ENCODE peak calls at places on chromosomes 7 and 10, in four cellular contexts. One of them, this sample, is unnamed.

GRCh38 chr10:88477343-88478085 is 105.6 kb downstream of the RNLS start:
- DNase-seq in MV-4-11: no peak
- DNase-seq in activated CD4-positive, alpha-beta T cell treated with anti-CD3 and anti-CD28 coated beads for 1 hour: no peak
- DNase-seq in NCI-H510A treated with DMSO at 0.1 percent for 48 hours: no peak
- DNase-seq in this sample: no peak

GRCh38 chr7:74399006-74399405 is 54.7 kb upstream of the GTF2IRD1 start:
- DNase-seq in MV-4-11: no peak
- DNase-seq in activated CD4-positive, alpha-beta T cell treated with anti-CD3 and anti-CD28 coated beads for 1 hour: no peak
- DNase-seq in NCI-H510A treated with DMSO at 0.1 percent for 48 hours: no peak
- DNase-seq in this sample: no peak

GRCh38 chr7:47351233-47352154 is 230.4 kb downstream of the TNS3 start:
- DNase-seq in NCI-H510A treated with DMSO at 0.1 percent for 48 hours: no peak
- DNase-seq in activated CD4-positive, alpha-beta T cell treated with anti-CD3 and anti-CD28 coated beads for 1 hour: no peak
- DNase-seq in MV-4-11: no peak
- DNase-seq in this sample: no peak

GRCh38 chr10:104802941-104803340 is 161.9 kb downstream of the SORCS3 start:
- DNase-seq in NCI-H510A treated with DMSO at 0.1 percent for 48 hours: no peak
- DNase-seq in activated CD4-positive, alpha-beta T cell treated with anti-CD3 and anti-CD28 coated beads for 1 hour: no peak
- DNase-seq in MV-4-11: no peak
- DNase-seq in this sample: no peak

GRCh38 chr10:88968316-88968882 is 15.8 kb upstream of the ACTA2 start:
- DNase-seq in activated CD4-positive, alpha-beta T cell treated with anti-CD3 and anti-CD28 coated beads for 1 hour: no peak
- DNase-seq in NCI-H510A treated with DMSO at 0.1 percent for 48 hours: no peak
- DNase-seq in MV-4-11: no peak
- DNase-seq in this sample: no peak

GRCh38 chr10:131839351-131839750 is 61.5 kb upstream of the PPP2R2D start:
- DNase-seq in activated CD4-positive, alpha-beta T cell treated with anti-CD3 and anti-CD28 coated beads for 1 hour: no peak
- DNase-seq in MV-4-11: no peak
- DNase-seq in NCI-H510A treated with DMSO at 0.1 percent for 48 hours: no peak
- DNase-seq in this sample: no peak

GRCh38 chr7:125173571-125173970 is 243.9 kb upstream of the POT1 start:
- DNase-seq in activated CD4-positive, alpha-beta T cell treated with anti-CD3 and anti-CD28 coated beads for 1 hour: no peak
- DNase-seq in NCI-H510A treated with DMSO at 0.1 percent for 48 hours: no peak
- DNase-seq in MV-4-11: no peak
- DNase-seq in this sample: no peak

GRCh38 chr10:123331438-123331837 is 177.2 kb downstream of the BUB3 start:
- DNase-seq in NCI-H510A treated with DMSO at 0.1 percent for 48 hours: no peak
- DNase-seq in MV-4-11: no peak
- DNase-seq in activated CD4-positive, alpha-beta T cell treated with anti-CD3 and anti-CD28 coated beads for 1 hour: no peak
- DNase-seq in this sample: no peak

GRCh38 chr7:46127805-46128204 is 206.7 kb upstream of the IGFBP3 start:
- DNase-seq in MV-4-11: no peak
- DNase-seq in activated CD4-positive, alpha-beta T cell treated with anti-CD3 and anti-CD28 coated beads for 1 hour: no peak
- DNase-seq in NCI-H510A treated with DMSO at 0.1 percent for 48 hours: no peak
- DNase-seq in this sample: no peak

GRCh38 chr10:119489572-119490326 is 52.8 kb downstream of the RGS10 start:
- DNase-seq in MV-4-11: peak
- DNase-seq in activated CD4-positive, alpha-beta T cell treated with anti-CD3 and anti-CD28 coated beads for 1 hour: peak
- DNase-seq in NCI-H510A treated with DMSO at 0.1 percent for 48 hours: peak
- DNase-seq in this sample: peak

GRCh38 chr7:36496576-36496975 is 106.9 kb downstream of the ANLN start:
- DNase-seq in MV-4-11: no peak
- DNase-seq in NCI-H510A treated with DMSO at 0.1 percent for 48 hours: no peak
- DNase-seq in activated CD4-positive, alpha-beta T cell treated with anti-CD3 and anti-CD28 coated beads for 1 hour: no peak
- DNase-seq in this sample: no peak

GRCh38 chr10:103682631-103683030 is 172.7 kb downstream of the SH3PXD2A start:
- DNase-seq in MV-4-11: no peak
- DNase-seq in NCI-H510A treated with DMSO at 0.1 percent for 48 hours: no peak
- DNase-seq in activated CD4-positive, alpha-beta T cell treated with anti-CD3 and anti-CD28 coated beads for 1 hour: no peak
- DNase-seq in this sample: no peak

GRCh38 chr7:909358-910329 is 33.3 kb downstream of the GET4 start:
- DNase-seq in activated CD4-positive, alpha-beta T cell treated with anti-CD3 and anti-CD28 coated beads for 1 hour: no peak
- DNase-seq in NCI-H510A treated with DMSO at 0.1 percent for 48 hours: no peak
- DNase-seq in MV-4-11: peak
- DNase-seq in this sample: peak

GRCh38 chr10:17188644-17189172 is 12.8 kb downstream of the TRDMT1 start:
- DNase-seq in activated CD4-positive, alpha-beta T cell treated with anti-CD3 and anti-CD28 coated beads for 1 hour: no peak
- DNase-seq in MV-4-11: no peak
- DNase-seq in NCI-H510A treated with DMSO at 0.1 percent for 48 hours: no peak
- DNase-seq in this sample: no peak

GRCh38 chr10:77002872-77003271 is 634.7 kb downstream of the KCNMA1 start:
- DNase-seq in activated CD4-positive, alpha-beta T cell treated with anti-CD3 and anti-CD28 coated beads for 1 hour: no peak
- DNase-seq in NCI-H510A treated with DMSO at 0.1 percent for 48 hours: no peak
- DNase-seq in MV-4-11: no peak
- DNase-seq in this sample: no peak

GRCh38 chr10:38159007-38159406 is 64.9 kb downstream of the ZNF37A start:
- DNase-seq in NCI-H510A treated with DMSO at 0.1 percent for 48 hours: no peak
- DNase-seq in MV-4-11: no peak
- DNase-seq in activated CD4-positive, alpha-beta T cell treated with anti-CD3 and anti-CD28 coated beads for 1 hour: no peak
- DNase-seq in this sample: no peak

GRCh38 chr10:49512121-49512809 is 26.7 kb downstream of the ERCC6 start:
- DNase-seq in activated CD4-positive, alpha-beta T cell treated with anti-CD3 and anti-CD28 coated beads for 1 hour: no peak
- DNase-seq in NCI-H510A treated with DMSO at 0.1 percent for 48 hours: peak
- DNase-seq in MV-4-11: peak
- DNase-seq in this sample: no peak

GRCh38 chr10:26378763-26379361 is 59.3 kb upstream of the APBB1IP start:
- DNase-seq in MV-4-11: peak
- DNase-seq in activated CD4-positive, alpha-beta T cell treated with anti-CD3 and anti-CD28 coated beads for 1 hour: no peak
- DNase-seq in NCI-H510A treated with DMSO at 0.1 percent for 48 hours: no peak
- DNase-seq in this sample: no peak

GRCh38 chr10:17084989-17085725 is 44.5 kb downstream of the CUBN start:
- DNase-seq in NCI-H510A treated with DMSO at 0.1 percent for 48 hours: no peak
- DNase-seq in MV-4-11: no peak
- DNase-seq in activated CD4-positive, alpha-beta T cell treated with anti-CD3 and anti-CD28 coated beads for 1 hour: no peak
- DNase-seq in this sample: no peak

GRCh38 chr10:110706690-110707098 is 62.6 kb downstream of the RBM20 start:
- DNase-seq in activated CD4-positive, alpha-beta T cell treated with anti-CD3 and anti-CD28 coated beads for 1 hour: no peak
- DNase-seq in NCI-H510A treated with DMSO at 0.1 percent for 48 hours: no peak
- DNase-seq in MV-4-11: no peak
- DNase-seq in this sample: no peak

GRCh38 chr7:30286749-30287148 is 2.4 kb downstream of the ZNRF2 start:
- DNase-seq in MV-4-11: no peak
- DNase-seq in NCI-H510A treated with DMSO at 0.1 percent for 48 hours: no peak
- DNase-seq in activated CD4-positive, alpha-beta T cell treated with anti-CD3 and anti-CD28 coated beads for 1 hour: no peak
- DNase-seq in this sample: no peak

GRCh38 chr7:69095649-69096048 is 502.6 kb upstream of the AUTS2 start:
- DNase-seq in MV-4-11: no peak
- DNase-seq in activated CD4-positive, alpha-beta T cell treated with anti-CD3 and anti-CD28 coated beads for 1 hour: no peak
- DNase-seq in NCI-H510A treated with DMSO at 0.1 percent for 48 hours: no peak
- DNase-seq in this sample: no peak

GRCh38 chr7:20316706-20317105 is 14.0 kb upstream of the ITGB8 start:
- DNase-seq in NCI-H510A treated with DMSO at 0.1 percent for 48 hours: peak
- DNase-seq in MV-4-11: no peak
- DNase-seq in activated CD4-positive, alpha-beta T cell treated with anti-CD3 and anti-CD28 coated beads for 1 hour: no peak
- DNase-seq in this sample: no peak

GRCh38 chr7:149071641-149072437 is 18.7 kb downstream of the ZNF786 start:
- DNase-seq in MV-4-11: no peak
- DNase-seq in activated CD4-positive, alpha-beta T cell treated with anti-CD3 and anti-CD28 coated beads for 1 hour: peak
- DNase-seq in NCI-H510A treated with DMSO at 0.1 percent for 48 hours: no peak
- DNase-seq in this sample: no peak

GRCh38 chr7:26441640-26442277 is 150.1 kb downstream of the SNX10 start:
- DNase-seq in MV-4-11: no peak
- DNase-seq in NCI-H510A treated with DMSO at 0.1 percent for 48 hours: no peak
- DNase-seq in activated CD4-positive, alpha-beta T cell treated with anti-CD3 and anti-CD28 coated beads for 1 hour: no peak
- DNase-seq in this sample: no peak

GRCh38 chr7:157973971-157974677 is 613.5 kb downstream of the PTPRN2 start:
- DNase-seq in activated CD4-positive, alpha-beta T cell treated with anti-CD3 and anti-CD28 coated beads for 1 hour: no peak
- DNase-seq in MV-4-11: no peak
- DNase-seq in NCI-H510A treated with DMSO at 0.1 percent for 48 hours: no peak
- DNase-seq in this sample: no peak

GRCh38 chr7:47460251-47460989 is 121.5 kb downstream of the TNS3 start:
- DNase-seq in NCI-H510A treated with DMSO at 0.1 percent for 48 hours: peak
- DNase-seq in MV-4-11: no peak
- DNase-seq in activated CD4-positive, alpha-beta T cell treated with anti-CD3 and anti-CD28 coated beads for 1 hour: no peak
- DNase-seq in this sample: no peak

GRCh38 chr10:6516277-6516676 is 63.8 kb downstream of the PRKCQ start:
- DNase-seq in NCI-H510A treated with DMSO at 0.1 percent for 48 hours: no peak
- DNase-seq in activated CD4-positive, alpha-beta T cell treated with anti-CD3 and anti-CD28 coated beads for 1 hour: no peak
- DNase-seq in MV-4-11: no peak
- DNase-seq in this sample: no peak